ENCODE peak calls at places on chromosome 2, in four cellular contexts. One of them, this sample, is unnamed.

GRCh38 chr2:170525566-170525900 is 189.6 kb upstream of the SP5 start:
- DNase-seq in stimulated activated CD8-positive, alpha-beta memory T cell treated with anti-CD3 and anti-CD28 coated beads, Interleukin-7, amount 100 ng/mL, for 1 hour: no peak
- DNase-seq in HFFc6: peak; percentile 80
- DNase-seq in PC-3: peak; percentile 97
- DNase-seq in this sample: peak; percentile 85

GRCh38 chr2:201734111-201734510 is 35.7 kb upstream of the MPP4 start:
- DNase-seq in stimulated activated CD8-positive, alpha-beta memory T cell treated with anti-CD3 and anti-CD28 coated beads, Interleukin-7, amount 100 ng/mL, for 1 hour: no peak
- DNase-seq in HFFc6: no peak
- DNase-seq in PC-3: no peak
- DNase-seq in this sample: no peak

GRCh38 chr2:193687195-193687594 is 1492.5 kb upstream of the TMEFF2 start:
- DNase-seq in stimulated activated CD8-positive, alpha-beta memory T cell treated with anti-CD3 and anti-CD28 coated beads, Interleukin-7, amount 100 ng/mL, for 1 hour: no peak
- DNase-seq in HFFc6: no peak
- DNase-seq in PC-3: no peak
- DNase-seq in this sample: no peak

GRCh38 chr2:235416816-235417499 is 76.9 kb upstream of the AGAP1 start:
- DNase-seq in stimulated activated CD8-positive, alpha-beta memory T cell treated with anti-CD3 and anti-CD28 coated beads, Interleukin-7, amount 100 ng/mL, for 1 hour: no peak
- DNase-seq in HFFc6: peak; percentile 37
- DNase-seq in PC-3: no peak
- DNase-seq in this sample: peak; percentile 14

GRCh38 chr2:225400060-225400511 is 576 bp downstream of the NYAP2 start:
- DNase-seq in stimulated activated CD8-positive, alpha-beta memory T cell treated with anti-CD3 and anti-CD28 coated beads, Interleukin-7, amount 100 ng/mL, for 1 hour: no peak
- DNase-seq in HFFc6: peak; percentile 38
- DNase-seq in PC-3: peak; percentile 53
- DNase-seq in this sample: peak; percentile 36

GRCh38 chr2:96574364-96574763 is 37.8 kb downstream of the ARID5A start:
- DNase-seq in stimulated activated CD8-positive, alpha-beta memory T cell treated with anti-CD3 and anti-CD28 coated beads, Interleukin-7, amount 100 ng/mL, for 1 hour: no peak
- DNase-seq in HFFc6: no peak
- DNase-seq in PC-3: no peak
- DNase-seq in this sample: no peak

GRCh38 chr2:81786809-81787208 is 1482.3 kb upstream of the LRRTM1 start:
- DNase-seq in stimulated activated CD8-positive, alpha-beta memory T cell treated with anti-CD3 and anti-CD28 coated beads, Interleukin-7, amount 100 ng/mL, for 1 hour: no peak
- DNase-seq in HFFc6: no peak
- DNase-seq in PC-3: no peak
- DNase-seq in this sample: no peak

GRCh38 chr2:166302036-166302435 is 73.7 kb downstream of the SCN9A start:
- DNase-seq in stimulated activated CD8-positive, alpha-beta memory T cell treated with anti-CD3 and anti-CD28 coated beads, Interleukin-7, amount 100 ng/mL, for 1 hour: no peak
- DNase-seq in HFFc6: no peak
- DNase-seq in PC-3: no peak
- DNase-seq in this sample: no peak

GRCh38 chr2:148651972-148652371 is 7.4 kb downstream of the EPC2 start:
- DNase-seq in stimulated activated CD8-positive, alpha-beta memory T cell treated with anti-CD3 and anti-CD28 coated beads, Interleukin-7, amount 100 ng/mL, for 1 hour: no peak
- DNase-seq in HFFc6: no peak
- DNase-seq in PC-3: no peak
- DNase-seq in this sample: no peak

GRCh38 chr2:132037527-132038178 is 124.1 kb downstream of the ANKRD30BL start:
- DNase-seq in stimulated activated CD8-positive, alpha-beta memory T cell treated with anti-CD3 and anti-CD28 coated beads, Interleukin-7, amount 100 ng/mL, for 1 hour: no peak
- DNase-seq in HFFc6: no peak
- DNase-seq in PC-3: no peak
- DNase-seq in this sample: no peak

GRCh38 chr2:174752403-174753037 is 11.8 kb downstream of the CHRNA1 start:
- DNase-seq in stimulated activated CD8-positive, alpha-beta memory T cell treated with anti-CD3 and anti-CD28 coated beads, Interleukin-7, amount 100 ng/mL, for 1 hour: no peak
- DNase-seq in HFFc6: peak; percentile 46
- DNase-seq in PC-3: peak; percentile 27
- DNase-seq in this sample: no peak

GRCh38 chr2:125172181-125172580 is 1147.1 kb downstream of the CNTNAP5 start:
- DNase-seq in stimulated activated CD8-positive, alpha-beta memory T cell treated with anti-CD3 and anti-CD28 coated beads, Interleukin-7, amount 100 ng/mL, for 1 hour: no peak
- DNase-seq in HFFc6: no peak
- DNase-seq in PC-3: no peak
- DNase-seq in this sample: no peak

GRCh38 chr2:241224068-241224850 is 35.8 kb downstream of the ANO7 start:
- DNase-seq in stimulated activated CD8-positive, alpha-beta memory T cell treated with anti-CD3 and anti-CD28 coated beads, Interleukin-7, amount 100 ng/mL, for 1 hour: no peak
- DNase-seq in HFFc6: peak; percentile 71
- DNase-seq in PC-3: peak; percentile 33
- DNase-seq in this sample: peak; percentile 27

GRCh38 chr2:242031481-242032019 is 162.0 kb downstream of the RTP5 start:
- DNase-seq in stimulated activated CD8-positive, alpha-beta memory T cell treated with anti-CD3 and anti-CD28 coated beads, Interleukin-7, amount 100 ng/mL, for 1 hour: peak; percentile 27
- DNase-seq in HFFc6: peak; percentile 85
- DNase-seq in PC-3: peak; percentile 44
- DNase-seq in this sample: peak; percentile 26

GRCh38 chr2:212677466-212677865 is 138.9 kb upstream of the ERBB4 start:
- DNase-seq in stimulated activated CD8-positive, alpha-beta memory T cell treated with anti-CD3 and anti-CD28 coated beads, Interleukin-7, amount 100 ng/mL, for 1 hour: no peak
- DNase-seq in HFFc6: no peak
- DNase-seq in PC-3: no peak
- DNase-seq in this sample: no peak

GRCh38 chr2:66885775-66886402 is 451.0 kb downstream of the MEIS1 start:
- DNase-seq in stimulated activated CD8-positive, alpha-beta memory T cell treated with anti-CD3 and anti-CD28 coated beads, Interleukin-7, amount 100 ng/mL, for 1 hour: no peak
- DNase-seq in HFFc6: no peak
- DNase-seq in PC-3: no peak
- DNase-seq in this sample: no peak

GRCh38 chr2:57701391-57701791 is 345.2 kb upstream of the VRK2 start:
- DNase-seq in stimulated activated CD8-positive, alpha-beta memory T cell treated with anti-CD3 and anti-CD28 coated beads, Interleukin-7, amount 100 ng/mL, for 1 hour: no peak
- DNase-seq in HFFc6: peak; percentile 30
- DNase-seq in PC-3: no peak
- DNase-seq in this sample: no peak

GRCh38 chr2:129929321-129930290 is 49.9 kb upstream of the RAB6C start:
- DNase-seq in stimulated activated CD8-positive, alpha-beta memory T cell treated with anti-CD3 and anti-CD28 coated beads, Interleukin-7, amount 100 ng/mL, for 1 hour: no peak
- DNase-seq in HFFc6: peak; percentile 87
- DNase-seq in PC-3: no peak
- DNase-seq in this sample: peak; percentile 40

GRCh38 chr2:191350826-191351225 is 105.6 kb downstream of the MYO1B start:
- DNase-seq in stimulated activated CD8-positive, alpha-beta memory T cell treated with anti-CD3 and anti-CD28 coated beads, Interleukin-7, amount 100 ng/mL, for 1 hour: no peak
- DNase-seq in HFFc6: peak; percentile 31
- DNase-seq in PC-3: peak; percentile 22
- DNase-seq in this sample: no peak

GRCh38 chr2:37282746-37283145 is 41.9 kb downstream of the PRKD3 start:
- DNase-seq in stimulated activated CD8-positive, alpha-beta memory T cell treated with anti-CD3 and anti-CD28 coated beads, Interleukin-7, amount 100 ng/mL, for 1 hour: no peak
- DNase-seq in HFFc6: no peak
- DNase-seq in PC-3: no peak
- DNase-seq in this sample: no peak

GRCh38 chr2:85888020-85888744 is 608 bp downstream of the ST3GAL5 start:
- DNase-seq in stimulated activated CD8-positive, alpha-beta memory T cell treated with anti-CD3 and anti-CD28 coated beads, Interleukin-7, amount 100 ng/mL, for 1 hour: no peak
- DNase-seq in HFFc6: no peak
- DNase-seq in PC-3: no peak
- DNase-seq in this sample: no peak

GRCh38 chr2:63056309-63057065 is 5.9 kb downstream of the OTX1 start:
- DNase-seq in stimulated activated CD8-positive, alpha-beta memory T cell treated with anti-CD3 and anti-CD28 coated beads, Interleukin-7, amount 100 ng/mL, for 1 hour: no peak
- DNase-seq in HFFc6: no peak
- DNase-seq in PC-3: no peak
- DNase-seq in this sample: no peak

GRCh38 chr2:214203199-214203598 is 207.7 kb upstream of the VWC2L start:
- DNase-seq in stimulated activated CD8-positive, alpha-beta memory T cell treated with anti-CD3 and anti-CD28 coated beads, Interleukin-7, amount 100 ng/mL, for 1 hour: no peak
- DNase-seq in HFFc6: no peak
- DNase-seq in PC-3: no peak
- DNase-seq in this sample: no peak